ENCODE peak calls at places on chromosomes 6 and 20, in seven cellular contexts. One of them, this sample, is unnamed.

GRCh38 chr20:37741560-37741959 is 47.7 kb downstream of the CTNNBL1 start:
- DNase-seq in lung: no peak
- DNase-seq in prostate gland: no peak
- DNase-seq in HL-60: no peak
- DNase-seq in CD8-positive, alpha-beta T cell: no peak
- DNase-seq in right atrium auricular region: no peak
- DNase-seq in IMR-90: peak
- DNase-seq in this sample: no peak

GRCh38 chr6:111592726-111593515 is 12.8 kb downstream of the TRAF3IP2 start:
- DNase-seq in HL-60: no peak
- DNase-seq in CD8-positive, alpha-beta T cell: no peak
- DNase-seq in IMR-90: no peak
- DNase-seq in lung: no peak
- DNase-seq in prostate gland: no peak
- DNase-seq in right atrium auricular region: no peak
- DNase-seq in this sample: no peak

GRCh38 chr20:36919715-36920333 is 31.7 kb downstream of the SAMHD1 start:
- DNase-seq in HL-60: no peak
- DNase-seq in CD8-positive, alpha-beta T cell: no peak
- DNase-seq in lung: no peak
- DNase-seq in IMR-90: peak
- DNase-seq in right atrium auricular region: no peak
- DNase-seq in prostate gland: peak
- DNase-seq in this sample: no peak

GRCh38 chr20:703010-703409 is 27.4 kb upstream of the SCRT2 start:
- DNase-seq in CD8-positive, alpha-beta T cell: no peak
- DNase-seq in right atrium auricular region: no peak
- DNase-seq in IMR-90: no peak
- DNase-seq in prostate gland: no peak
- DNase-seq in lung: no peak
- DNase-seq in HL-60: no peak
- DNase-seq in this sample: no peak

GRCh38 chr6:155366325-155366724 is 52.0 kb upstream of the TFB1M start:
- DNase-seq in CD8-positive, alpha-beta T cell: no peak
- DNase-seq in IMR-90: no peak
- DNase-seq in lung: no peak
- DNase-seq in prostate gland: no peak
- DNase-seq in right atrium auricular region: no peak
- DNase-seq in HL-60: no peak
- DNase-seq in this sample: no peak

GRCh38 chr6:147664092-147664491 is 155.6 kb downstream of the SAMD5 start:
- DNase-seq in CD8-positive, alpha-beta T cell: no peak
- DNase-seq in prostate gland: no peak
- DNase-seq in lung: no peak
- DNase-seq in HL-60: no peak
- DNase-seq in IMR-90: no peak
- DNase-seq in right atrium auricular region: no peak
- DNase-seq in this sample: no peak

GRCh38 chr6:1461207-1461606 is 71.8 kb downstream of the FOXF2 start:
- DNase-seq in IMR-90: peak
- DNase-seq in CD8-positive, alpha-beta T cell: no peak
- DNase-seq in lung: no peak
- DNase-seq in prostate gland: no peak
- DNase-seq in HL-60: no peak
- DNase-seq in right atrium auricular region: no peak
- DNase-seq in this sample: no peak

GRCh38 chr20:34017610-34018009 is 23.9 kb downstream of the RALY start:
- DNase-seq in right atrium auricular region: no peak
- DNase-seq in IMR-90: peak
- DNase-seq in CD8-positive, alpha-beta T cell: no peak
- DNase-seq in HL-60: no peak
- DNase-seq in lung: no peak
- DNase-seq in prostate gland: no peak
- DNase-seq in this sample: no peak

GRCh38 chr6:129312865-129313264 is 397.1 kb downstream of the ARHGAP18 start:
- DNase-seq in lung: no peak
- DNase-seq in CD8-positive, alpha-beta T cell: no peak
- DNase-seq in right atrium auricular region: no peak
- DNase-seq in IMR-90: peak
- DNase-seq in HL-60: no peak
- DNase-seq in prostate gland: no peak
- DNase-seq in this sample: no peak

GRCh38 chr20:50838707-50839385 is 44.0 kb downstream of the BCAS4 start:
- DNase-seq in CD8-positive, alpha-beta T cell: no peak
- DNase-seq in right atrium auricular region: no peak
- DNase-seq in IMR-90: no peak
- DNase-seq in HL-60: no peak
- DNase-seq in lung: no peak
- DNase-seq in prostate gland: peak
- DNase-seq in this sample: no peak

GRCh38 chr20:64029293-64030117 is 6.5 kb upstream of the C20orf204 start:
- DNase-seq in lung: no peak
- DNase-seq in right atrium auricular region: no peak
- DNase-seq in IMR-90: no peak
- DNase-seq in HL-60: no peak
- DNase-seq in prostate gland: no peak
- DNase-seq in CD8-positive, alpha-beta T cell: no peak
- DNase-seq in this sample: no peak

GRCh38 chr6:17032595-17033591 is 69.0 kb upstream of the STMND1 start:
- DNase-seq in CD8-positive, alpha-beta T cell: no peak
- DNase-seq in lung: peak
- DNase-seq in right atrium auricular region: peak
- DNase-seq in HL-60: no peak
- DNase-seq in IMR-90: peak
- DNase-seq in prostate gland: peak
- DNase-seq in this sample: peak

GRCh38 chr6:42569102-42570028 is 5.5 kb downstream of the UBR2 start:
- DNase-seq in right atrium auricular region: no peak
- DNase-seq in CD8-positive, alpha-beta T cell: no peak
- DNase-seq in IMR-90: peak
- DNase-seq in HL-60: no peak
- DNase-seq in lung: no peak
- DNase-seq in prostate gland: no peak
- DNase-seq in this sample: no peak

GRCh38 chr6:42572523-42572922 is 8.7 kb downstream of the UBR2 start:
- DNase-seq in CD8-positive, alpha-beta T cell: no peak
- DNase-seq in prostate gland: no peak
- DNase-seq in right atrium auricular region: no peak
- DNase-seq in lung: no peak
- DNase-seq in IMR-90: no peak
- DNase-seq in HL-60: no peak
- DNase-seq in this sample: peak

GRCh38 chr6:42566614-42567208 is 2.9 kb downstream of the UBR2 start:
- DNase-seq in CD8-positive, alpha-beta T cell: no peak
- DNase-seq in prostate gland: no peak
- DNase-seq in right atrium auricular region: no peak
- DNase-seq in IMR-90: no peak
- DNase-seq in HL-60: no peak
- DNase-seq in lung: no peak
- DNase-seq in this sample: no peak

DNA sequence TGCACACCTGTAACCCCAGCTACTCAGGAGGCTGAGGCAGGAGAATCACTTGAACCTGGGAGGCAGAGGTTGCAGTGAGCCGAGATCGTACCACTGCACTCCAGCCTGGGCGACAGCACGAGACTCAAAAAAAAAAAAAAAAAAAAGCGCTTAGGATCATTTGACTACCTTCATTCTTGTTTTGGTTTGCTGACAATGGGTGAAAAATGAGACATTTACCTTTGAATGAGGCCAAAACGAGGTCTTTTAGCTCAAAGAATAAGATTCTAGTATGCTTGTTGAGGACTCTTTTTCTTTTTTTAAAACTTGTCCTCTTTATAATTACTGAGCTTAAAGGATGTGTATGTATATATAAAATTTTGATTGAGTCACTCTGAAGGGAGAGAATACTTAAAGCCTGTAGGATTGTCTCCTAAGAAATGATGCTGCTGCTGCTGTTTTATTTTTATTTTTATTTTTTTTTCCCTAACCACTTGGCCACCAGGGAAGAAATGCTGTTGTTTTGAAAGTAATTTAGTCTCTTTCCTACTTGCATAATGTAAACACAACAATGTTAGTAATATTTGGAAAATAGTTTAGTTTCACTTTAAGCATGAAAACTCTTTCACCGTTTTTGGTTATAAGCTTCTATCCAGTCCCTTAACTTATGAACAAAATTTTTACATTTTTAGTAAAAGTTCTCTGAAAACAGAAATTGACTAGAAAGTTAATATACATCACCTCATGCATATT is 7.9 kb downstream of the UBR2 start:
- DNase-seq in prostate gland: no peak
- DNase-seq in right atrium auricular region: no peak
- DNase-seq in HL-60: no peak
- DNase-seq in CD8-positive, alpha-beta T cell: no peak
- DNase-seq in lung: no peak
- DNase-seq in IMR-90: no peak
- DNase-seq in this sample: no peak
- H3K4me3 ChIP-seq in prostate gland: no peak
- H3K4me3 ChIP-seq in right atrium auricular region: no peak
- H3K4me3 ChIP-seq in HL-60: no peak
- H3K4me3 ChIP-seq in CD8-positive, alpha-beta T cell: no peak
- H3K4me3 ChIP-seq in lung: no peak
- H3K4me3 ChIP-seq in IMR-90: no peak
- H3K4me3 ChIP-seq in this sample: no peak

GRCh38 chr6:3195377-3195694 is 32.1 kb downstream of the TUBB2B start:
- DNase-seq in CD8-positive, alpha-beta T cell: no peak
- DNase-seq in right atrium auricular region: no peak
- DNase-seq in prostate gland: no peak
- DNase-seq in lung: no peak
- DNase-seq in IMR-90: no peak
- DNase-seq in HL-60: no peak
- DNase-seq in this sample: no peak

GRCh38 chr6:3193102-3193837 is 34.2 kb downstream of the TUBB2B start:
- DNase-seq in HL-60: no peak
- DNase-seq in CD8-positive, alpha-beta T cell: no peak
- DNase-seq in prostate gland: no peak
- DNase-seq in lung: no peak
- DNase-seq in right atrium auricular region: no peak
- DNase-seq in IMR-90: no peak
- DNase-seq in this sample: no peak

GRCh38 chr6:3195695-3196497 is 31.6 kb downstream of the TUBB2B start:
- DNase-seq in IMR-90: no peak
- DNase-seq in HL-60: no peak
- DNase-seq in CD8-positive, alpha-beta T cell: no peak
- DNase-seq in prostate gland: no peak
- DNase-seq in right atrium auricular region: no peak
- DNase-seq in lung: no peak
- DNase-seq in this sample: no peak

GRCh38 chr6:3196770-3197169 is 30.7 kb downstream of the TUBB2B start:
- DNase-seq in right atrium auricular region: no peak
- DNase-seq in IMR-90: no peak
- DNase-seq in HL-60: no peak
- DNase-seq in CD8-positive, alpha-beta T cell: no peak
- DNase-seq in prostate gland: no peak
- DNase-seq in lung: no peak
- DNase-seq in this sample: no peak

DNA sequence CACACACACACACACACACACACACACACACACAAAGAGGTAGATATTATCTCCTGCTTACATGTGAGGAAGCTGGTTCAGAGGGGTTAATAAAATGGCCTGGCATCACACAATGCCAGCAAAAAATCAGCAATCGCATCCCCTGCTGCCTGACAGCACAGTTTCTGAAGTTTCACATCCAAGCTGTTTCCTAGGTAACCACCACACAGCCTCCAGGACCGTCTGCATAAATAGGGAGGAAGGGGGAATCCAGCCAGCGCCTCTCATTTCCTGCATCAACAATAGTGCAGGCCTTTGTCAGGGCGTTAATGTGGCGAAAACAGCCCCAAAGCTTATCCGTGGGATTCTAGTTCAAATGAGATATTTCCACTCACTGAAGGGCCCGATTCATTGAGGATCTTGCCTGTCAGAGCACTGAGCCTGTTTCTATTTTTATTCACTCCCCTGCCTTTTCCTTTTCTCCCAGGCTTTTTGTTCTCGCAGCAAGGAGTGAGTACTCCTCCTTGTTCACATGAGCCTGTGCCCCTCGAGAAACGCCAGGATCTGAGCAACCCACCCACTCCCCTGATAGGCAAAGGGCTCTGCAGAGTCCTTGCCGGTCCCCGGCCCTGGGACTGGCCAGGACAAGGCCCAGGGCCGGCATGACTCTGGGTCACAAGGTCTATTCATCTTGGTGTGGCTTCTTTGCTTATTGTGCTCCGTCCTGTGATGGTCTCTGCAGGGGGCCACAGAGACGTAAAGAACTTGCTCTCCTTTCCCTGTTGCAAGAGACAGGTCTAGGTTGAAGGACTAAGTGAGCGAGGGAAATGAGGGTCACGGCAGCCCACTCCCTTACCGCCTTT is 32.7 kb downstream of the TUBB2B start:
- DNase-seq in prostate gland: no peak
- DNase-seq in IMR-90: peak
- DNase-seq in CD8-positive, alpha-beta T cell: no peak
- DNase-seq in HL-60: no peak
- DNase-seq in lung: no peak
- DNase-seq in right atrium auricular region: no peak
- DNase-seq in this sample: no peak
- H3K27ac ChIP-seq in prostate gland: no peak
- H3K27ac ChIP-seq in IMR-90: no peak
- H3K27ac ChIP-seq in CD8-positive, alpha-beta T cell: no peak
- H3K27ac ChIP-seq in HL-60: no peak
- H3K27ac ChIP-seq in lung: peak
- H3K27ac ChIP-seq in right atrium auricular region: peak
- H3K27ac ChIP-seq in this sample: no peak

DNA sequence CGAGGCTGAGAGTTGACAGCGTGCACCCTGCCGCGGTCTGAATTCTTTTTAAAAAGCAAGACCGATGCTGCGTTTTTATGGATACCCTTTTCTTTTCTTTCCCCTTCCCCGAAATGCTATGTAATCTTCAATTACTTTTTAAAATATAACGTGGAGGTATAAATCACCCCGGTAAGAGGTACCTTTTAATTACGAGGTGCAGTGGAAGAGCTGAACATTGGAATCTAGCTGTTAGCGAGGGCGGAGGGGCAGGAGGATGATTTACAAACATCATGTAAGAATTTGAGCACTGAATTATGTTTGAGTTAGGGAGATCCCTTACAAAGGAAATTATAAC is 1.2 kb downstream of the EYA2 start:
- DNase-seq in IMR-90: no peak
- DNase-seq in CD8-positive, alpha-beta T cell: no peak
- DNase-seq in right atrium auricular region: no peak
- DNase-seq in lung: no peak
- DNase-seq in prostate gland: no peak
- DNase-seq in HL-60: no peak
- DNase-seq in this sample: no peak
- H3K4me3 ChIP-seq in IMR-90: peak
- H3K4me3 ChIP-seq in CD8-positive, alpha-beta T cell: no peak
- H3K4me3 ChIP-seq in right atrium auricular region: peak
- H3K4me3 ChIP-seq in lung: no peak
- H3K4me3 ChIP-seq in prostate gland: peak
- H3K4me3 ChIP-seq in HL-60: no peak
- H3K4me3 ChIP-seq in this sample: no peak

DNA sequence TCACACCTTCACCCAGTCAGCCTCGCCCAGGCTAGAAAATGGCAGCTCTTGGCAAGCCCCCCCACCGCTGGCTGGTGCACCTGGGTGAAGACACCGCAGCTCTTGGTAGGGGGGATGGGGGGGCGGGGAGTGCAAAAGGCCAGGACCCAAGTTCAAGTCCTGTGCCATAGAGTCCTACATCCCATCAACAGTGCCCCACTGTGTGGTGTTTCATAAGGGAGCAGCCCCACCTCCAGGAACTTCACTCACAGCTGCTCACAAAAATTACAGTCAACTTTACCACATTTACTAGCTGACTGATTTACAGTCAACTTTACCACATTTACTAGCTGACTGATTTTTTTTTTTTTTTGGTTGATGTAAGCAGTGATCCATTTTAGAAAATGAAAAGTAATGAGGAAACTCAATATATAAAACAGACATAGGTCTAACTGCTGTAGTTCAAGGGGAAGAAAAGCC is 209.0 kb upstream of the SNX9 start:
- DNase-seq in lung: no peak
- DNase-seq in CD8-positive, alpha-beta T cell: no peak
- DNase-seq in HL-60: no peak
- DNase-seq in prostate gland: no peak
- DNase-seq in IMR-90: peak
- DNase-seq in right atrium auricular region: no peak
- DNase-seq in this sample: no peak
- H3K27ac ChIP-seq in lung: no peak
- H3K27ac ChIP-seq in CD8-positive, alpha-beta T cell: no peak
- H3K27ac ChIP-seq in HL-60: no peak
- H3K27ac ChIP-seq in prostate gland: peak
- H3K27ac ChIP-seq in IMR-90: peak
- H3K27ac ChIP-seq in right atrium auricular region: no peak
- H3K27ac ChIP-seq in this sample: no peak

This sample was measured in thyroid gland.